ENCODE peak calls at places on chromosomes 2 and 18, in ten cellular contexts. K, H, X, A, R, D, Q, V, N and P are unnamed samples.

GRCh38 chr18:48945953-48946217 is 4.9 kb downstream of the SMAD7 start:
- DNase-seq in H (no peak), Q (no peak), A (no peak), K (no peak), V (no peak), R (no peak), X (no peak), N (no peak), D (no peak), P (no peak)

GRCh38 chr2:164620873-164621760 is at the start of gene GRB14:
- DNase-seq in R (no peak), X (peak), K (peak), D (peak), N (no peak), Q (no peak), A (no peak), V (no peak), H (no peak), P (no peak)

GRCh38 chr18:44761812-44762211 is 81.1 kb downstream of the SETBP1 start:
- DNase-seq in K (no peak), X (no peak), D (no peak), N (no peak), R (no peak), V (no peak), A (no peak), H (no peak), Q (no peak), P (no peak)

GRCh38 chr18:40012931-40013609 is 1942.0 kb upstream of the PIK3C3 start:
- DNase-seq in V (no peak), D (no peak), H (no peak), X (peak), K (no peak), N (no peak), R (no peak), Q (no peak), A (no peak), P (no peak)

GRCh38 chr18:68177807-68178702 is 536.9 kb downstream of the TMX3 start:
- DNase-seq in Q (no peak), N (no peak), A (no peak), X (peak), H (no peak), D (no peak), V (no peak), K (peak), R (no peak), P (no peak)

GRCh38 chr2:225282858-225283693 is 116.4 kb upstream of the NYAP2 start:
- DNase-seq in R (no peak), H (peak), N (no peak), V (no peak), K (peak), X (peak), Q (no peak), D (peak), A (peak), P (no peak)

GRCh38 chr2:237072067-237072931 is 13.4 kb upstream of the COPS8 start:
- DNase-seq in X (peak), R (peak), H (peak), K (peak), A (peak), Q (peak), N (peak), V (no peak), D (peak), P (peak)

GRCh38 chr2:182144780-182145170 is 159.1 kb downstream of the PPP1R1C start:
- DNase-seq in X (peak), V (no peak), D (peak), Q (no peak), N (no peak), R (no peak), A (no peak), H (no peak), K (no peak), P (no peak)

GRCh38 chr2:232857158-232857563 is 12.9 kb upstream of the SNORC start:
- DNase-seq in A (no peak), V (no peak), K (no peak), H (no peak), R (no peak), N (no peak), D (no peak), Q (no peak), X (no peak), P (no peak)